ENCODE peak calls at places on chromosomes 13 and 19, in four cellular contexts. One of them, this sample, is unnamed.

GRCh38 chr19:30445385-30445784 is 73.2 kb downstream of the ZNF536 start:
- DNase-seq in H9: no peak
- DNase-seq in neuronal stem cell: no peak
- DNase-seq in H1: no peak
- DNase-seq in this sample: no peak

GRCh38 chr13:106400282-106400681 is 135.2 kb downstream of the EFNB2 start:
- DNase-seq in H9: no peak
- DNase-seq in neuronal stem cell: no peak
- DNase-seq in H1: no peak
- DNase-seq in this sample: no peak

GRCh38 chr19:21604351-21604926 is 99.0 kb downstream of the ZNF429 start:
- DNase-seq in H9: no peak
- DNase-seq in neuronal stem cell: no peak
- DNase-seq in H1: peak; percentile 52
- DNase-seq in this sample: peak; percentile 32

GRCh38 chr19:10104665-10105221 is 1.4 kb upstream of the PPAN start:
- DNase-seq in H9: no peak
- DNase-seq in neuronal stem cell: no peak
- DNase-seq in H1: no peak
- DNase-seq in this sample: no peak

GRCh38 chr13:49315036-49315565 is 67.4 kb downstream of the CDADC1 start:
- DNase-seq in H9: no peak
- DNase-seq in neuronal stem cell: no peak
- DNase-seq in H1: no peak
- DNase-seq in this sample: peak; percentile 54

GRCh38 chr13:85665286-85665685 is 133.9 kb downstream of the SLITRK6 start:
- DNase-seq in H9: no peak
- DNase-seq in neuronal stem cell: no peak
- DNase-seq in H1: no peak
- DNase-seq in this sample: peak; percentile 39

GRCh38 chr19:18541992-18542935 is 1.1 kb downstream of the FKBP8 start:
- DNase-seq in H9: peak; percentile 40
- DNase-seq in neuronal stem cell: no peak
- DNase-seq in H1: no peak
- DNase-seq in this sample: no peak

GRCh38 chr19:27776524-27776923 is 1436.4 kb downstream of the UQCRFS1 start:
- DNase-seq in H9: peak; percentile 4
- DNase-seq in neuronal stem cell: no peak
- DNase-seq in H1: no peak
- DNase-seq in this sample: no peak

GRCh38 chr13:81171065-81171647 is 830.2 kb upstream of the SPRY2 start:
- DNase-seq in H9: no peak
- DNase-seq in neuronal stem cell: peak; percentile 9
- DNase-seq in H1: no peak
- DNase-seq in this sample: peak; percentile 16

GRCh38 chr13:84570831-84571230 is 688.6 kb upstream of the SLITRK1 start:
- DNase-seq in H9: no peak
- DNase-seq in neuronal stem cell: no peak
- DNase-seq in H1: no peak
- DNase-seq in this sample: no peak

GRCh38 chr13:60146491-60146890 is 17.2 kb downstream of the DIAPH3 start:
- DNase-seq in H9: no peak
- DNase-seq in neuronal stem cell: no peak
- DNase-seq in H1: no peak
- DNase-seq in this sample: no peak

GRCh38 chr19:18975011-18975410 is 34.0 kb upstream of the HOMER3 start:
- DNase-seq in H9: no peak
- DNase-seq in neuronal stem cell: no peak
- DNase-seq in H1: no peak
- DNase-seq in this sample: peak; percentile 28

DNA sequence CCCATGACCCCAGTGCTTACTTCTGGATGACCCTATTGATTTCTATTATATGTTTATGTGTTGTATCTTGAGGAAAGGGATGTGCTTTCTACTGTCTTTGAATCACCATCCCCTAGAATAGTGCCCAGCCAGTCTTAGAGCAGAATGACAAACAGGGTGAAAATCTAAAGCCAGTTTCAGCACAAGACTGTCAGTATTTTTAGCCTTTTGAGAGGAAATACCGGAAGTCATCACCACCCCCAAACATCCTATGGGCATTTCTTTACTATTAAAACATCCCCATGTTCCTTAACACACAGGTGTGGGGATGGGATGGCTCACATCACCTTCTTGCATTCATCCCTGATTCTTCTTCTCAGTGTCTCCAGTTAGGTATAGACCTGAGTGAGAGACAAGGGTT is 52.1 kb upstream of the UBE2L5 start:
- DNase-seq in H9: no peak
- DNase-seq in neuronal stem cell: no peak
- DNase-seq in H1: no peak
- DNase-seq in this sample: no peak
- H3K14ac ChIP-seq in H9: no peak overlapping the region
- H3K14ac ChIP-seq in neuronal stem cell: no peak overlapping the region
- H3K14ac ChIP-seq in H1: no peak overlapping the region
- H3K14ac ChIP-seq in this sample: no peak overlapping the region

DNA sequence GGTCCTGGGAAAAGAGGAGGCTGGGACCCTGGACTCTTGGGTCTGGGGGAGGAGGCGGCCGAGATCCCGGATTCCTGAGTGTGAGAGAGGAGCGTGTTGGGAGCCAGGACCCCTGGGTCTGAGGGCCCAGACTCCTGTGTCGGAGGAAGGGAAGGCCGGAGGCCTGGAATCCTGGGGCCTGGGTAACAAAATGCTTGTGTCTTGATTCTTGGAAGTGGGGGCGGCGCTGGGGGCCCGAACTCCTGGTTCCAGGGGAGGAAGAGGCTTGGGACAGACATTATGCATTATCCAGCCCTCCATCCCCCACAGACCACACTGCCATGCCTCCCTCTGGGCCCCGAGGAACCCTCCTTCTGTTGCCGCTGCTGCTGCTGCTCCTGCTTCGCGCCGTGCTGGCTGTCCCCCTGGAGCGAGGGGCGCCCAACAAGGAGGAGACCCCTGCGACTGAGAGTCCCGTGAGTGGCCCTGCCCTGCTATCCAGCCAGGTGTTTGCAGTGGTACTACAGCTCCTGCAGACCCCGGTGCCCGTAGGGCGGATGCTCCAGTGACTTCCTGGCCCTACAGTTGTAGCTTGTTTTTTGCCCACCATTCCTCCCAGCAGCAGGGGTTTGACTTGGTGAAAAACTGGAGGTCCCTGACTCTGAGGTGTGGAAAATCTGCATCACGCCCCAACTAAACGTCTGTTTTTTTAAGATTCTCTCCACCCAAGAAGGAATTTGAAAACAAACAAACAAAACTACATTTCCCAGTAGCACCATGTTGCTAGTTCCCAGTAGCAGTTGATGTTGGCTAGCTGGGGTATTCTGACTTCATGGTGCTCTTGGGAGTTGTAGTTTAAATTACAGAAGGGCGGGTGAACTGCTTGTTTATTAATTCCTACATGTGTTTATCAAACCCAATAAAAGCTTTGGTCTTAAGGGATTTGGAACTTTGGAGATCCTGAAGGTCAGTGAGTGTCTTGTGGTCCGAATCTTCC is 653 bp downstream of the NUCB1 start:
- DNase-seq in H9: no peak
- DNase-seq in neuronal stem cell: no peak
- DNase-seq in H1: no peak
- DNase-seq in this sample: peak; percentile 32
- H4K8ac ChIP-seq in H9: no peak overlapping the region
- H4K8ac ChIP-seq in neuronal stem cell: no peak overlapping the region
- H4K8ac ChIP-seq in H1: peak overlapping the region; percentile 46
- H4K8ac ChIP-seq in this sample: peak overlapping the region; percentile 91

DNA sequence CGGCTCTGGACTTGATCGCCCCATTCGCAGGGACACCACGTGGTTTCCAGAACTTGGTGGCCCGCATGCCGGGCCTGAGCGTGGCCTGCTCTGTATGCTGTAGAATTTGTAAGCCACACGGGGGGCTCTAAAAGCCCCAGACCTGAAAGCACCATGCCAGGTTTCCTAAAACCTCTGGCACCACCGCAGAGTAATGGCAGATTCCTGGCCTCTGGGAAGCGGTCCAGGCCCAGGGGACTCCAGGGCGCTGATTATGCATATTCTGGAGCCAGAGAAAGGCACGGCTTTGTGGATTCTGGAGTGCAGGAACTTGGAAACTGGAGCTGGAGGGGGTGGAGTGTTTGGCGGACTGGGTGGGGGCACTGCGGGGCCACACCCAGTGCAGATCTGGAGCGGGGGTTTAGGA is 3.7 kb downstream of the FTL start:
- DNase-seq in H9: no peak
- DNase-seq in neuronal stem cell: no peak
- DNase-seq in H1: no peak
- DNase-seq in this sample: peak; percentile 71
- H3K23ac ChIP-seq in H9: no peak overlapping the region
- H3K23ac ChIP-seq in neuronal stem cell: no peak overlapping the region
- H3K23ac ChIP-seq in H1: no peak overlapping the region
- H3K23ac ChIP-seq in this sample: no peak overlapping the region

DNA sequence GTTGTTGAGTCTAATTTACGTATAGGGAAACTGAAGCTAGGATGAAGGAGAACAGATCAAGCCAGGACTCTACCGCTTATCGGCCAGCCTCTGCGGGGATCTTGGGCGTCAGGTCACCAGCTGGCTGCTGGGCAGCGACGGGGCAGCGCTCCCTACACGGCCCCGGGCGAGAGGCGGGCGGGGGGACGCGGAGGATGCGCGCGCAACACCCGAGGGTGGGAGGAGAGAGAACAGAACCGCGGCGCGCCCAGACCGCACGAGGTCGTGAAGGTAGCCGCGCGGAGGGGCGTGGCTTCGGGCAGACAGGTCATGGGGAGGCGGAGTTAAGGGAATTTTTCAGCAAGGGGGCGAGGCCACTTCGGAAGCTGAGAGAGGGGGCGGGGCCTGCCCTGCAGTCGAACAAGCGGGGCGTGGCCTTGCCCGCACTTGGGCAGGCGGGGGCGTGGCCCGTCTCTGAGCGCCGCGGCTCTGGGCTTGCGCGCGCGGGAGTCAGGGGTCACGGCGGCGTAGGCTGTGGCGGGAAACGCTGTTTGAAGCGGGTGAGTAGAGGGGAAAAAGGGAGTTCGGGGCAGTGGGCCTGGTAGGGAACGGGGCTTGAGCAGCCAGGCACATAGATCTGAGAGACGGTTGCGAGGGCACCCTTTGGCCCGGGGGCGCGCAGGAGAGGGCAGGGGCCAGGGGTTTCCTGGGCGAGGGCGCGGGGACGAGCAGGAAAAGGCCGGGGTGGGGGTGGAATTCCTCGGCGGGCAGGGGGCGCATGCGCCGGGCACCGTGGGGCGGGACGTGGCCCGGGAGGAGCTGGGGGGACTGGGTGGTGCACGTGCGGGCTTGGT is at the start of gene POLD1:
- DNase-seq in H9: peak; percentile 98
- DNase-seq in neuronal stem cell: peak; percentile 98
- DNase-seq in H1: peak; percentile 99
- DNase-seq in this sample: peak; percentile 97
- H3K14ac ChIP-seq in H9: peak within 1 kb of the TSS; percentile 96
- H3K14ac ChIP-seq in neuronal stem cell: peak within 1 kb of the TSS; percentile 31
- H3K14ac ChIP-seq in H1: no peak within 1 kb of the TSS
- H3K14ac ChIP-seq in this sample: no peak within 1 kb of the TSS

DNA sequence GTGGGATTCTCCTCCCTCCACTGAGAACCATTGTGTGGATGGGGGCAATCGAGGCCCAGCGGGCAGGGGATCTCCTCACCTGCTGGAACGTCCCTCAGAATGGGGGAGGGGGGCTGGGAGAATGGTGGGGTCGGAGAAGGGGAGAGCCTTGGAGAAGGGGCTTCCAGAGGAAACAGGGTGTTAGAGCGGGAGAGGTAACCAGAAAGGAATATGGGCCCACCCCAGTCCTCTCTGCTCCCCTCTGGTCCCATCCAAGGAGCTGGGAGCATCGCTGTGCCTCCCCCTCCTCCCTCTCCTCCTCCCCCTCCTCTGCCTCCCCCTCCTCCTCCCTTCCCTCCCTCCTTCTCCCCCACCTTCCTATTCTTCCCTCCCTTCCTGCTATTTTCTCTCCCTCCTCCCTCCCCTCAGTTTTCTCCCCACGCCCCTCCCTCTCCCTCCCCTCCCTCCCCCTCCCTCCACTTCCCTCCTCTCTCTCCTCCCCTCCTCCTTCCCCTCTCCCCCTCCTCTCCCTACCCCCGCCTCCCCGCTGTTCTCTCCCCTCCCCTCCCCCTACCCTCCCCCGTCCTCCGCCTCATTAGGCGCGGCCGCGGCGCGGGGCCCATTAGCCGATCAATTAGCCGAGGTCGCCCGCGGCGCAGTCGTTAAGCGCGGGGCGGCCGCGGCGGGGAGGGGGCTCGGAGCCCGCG is 15.5 kb downstream of the TLE5 start:
- DNase-seq in H9: peak; percentile 74
- DNase-seq in neuronal stem cell: peak; percentile 74
- DNase-seq in H1: peak; percentile 70
- DNase-seq in this sample: no peak
- H4K8ac ChIP-seq in H9: no peak overlapping the region
- H4K8ac ChIP-seq in neuronal stem cell: no peak overlapping the region
- H4K8ac ChIP-seq in H1: no peak overlapping the region
- H4K8ac ChIP-seq in this sample: no peak overlapping the region

GRCh38 chr13:97239306-97239705 is 17.2 kb downstream of the MBNL2 start:
- DNase-seq in H9: no peak
- DNase-seq in neuronal stem cell: no peak
- DNase-seq in H1: no peak
- DNase-seq in this sample: no peak
- H3K23ac ChIP-seq in H9: no peak overlapping the region
- H3K23ac ChIP-seq in neuronal stem cell: no peak overlapping the region
- H3K23ac ChIP-seq in H1: no peak overlapping the region
- H3K23ac ChIP-seq in this sample: no peak overlapping the region

DNA sequence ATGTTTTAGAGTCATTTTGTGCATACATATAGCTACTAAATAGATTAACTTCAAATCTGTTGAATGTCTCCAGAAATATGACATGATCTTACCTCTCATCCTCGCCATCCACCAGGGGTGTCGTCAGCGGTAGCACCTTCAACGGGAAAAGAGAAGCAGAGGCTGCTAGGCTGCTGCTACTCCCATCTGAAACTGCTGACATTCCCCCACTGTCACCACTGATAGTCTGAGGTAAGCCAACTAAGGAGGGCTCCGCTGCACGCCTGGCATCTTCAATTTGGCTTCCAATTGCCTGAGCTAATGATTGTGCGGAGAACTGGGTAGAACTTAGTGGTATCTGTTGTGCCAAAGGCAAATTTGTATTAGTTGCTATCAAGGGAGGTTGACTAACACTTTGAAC is 3.1 kb downstream of the TSC22D1 start:
- DNase-seq in H9: peak; percentile 37
- DNase-seq in neuronal stem cell: no peak
- DNase-seq in H1: no peak
- DNase-seq in this sample: no peak
- H3K14ac ChIP-seq in H9: no peak overlapping the region
- H3K14ac ChIP-seq in neuronal stem cell: no peak overlapping the region
- H3K14ac ChIP-seq in H1: no peak overlapping the region
- H3K14ac ChIP-seq in this sample: no peak overlapping the region

GRCh38 chr19:5691930-5692784 is 2.1 kb downstream of the RPL36 start:
- DNase-seq in H9: peak; percentile 42
- DNase-seq in neuronal stem cell: no peak
- DNase-seq in H1: no peak
- DNase-seq in this sample: peak; percentile 27

GRCh38 chr19:5691205-5691929 is 1.3 kb downstream of the RPL36 start:
- DNase-seq in H9: peak; percentile 37
- DNase-seq in neuronal stem cell: no peak
- DNase-seq in H1: no peak
- DNase-seq in this sample: peak; percentile 47

GRCh38 chr19:5690955-5691204 is 785 bp downstream of the RPL36 start:
- DNase-seq in H9: no peak
- DNase-seq in neuronal stem cell: no peak
- DNase-seq in H1: no peak
- DNase-seq in this sample: no peak

GRCh38 chr19:5692785-5693194 is 2.7 kb downstream of the RPL36 start:
- DNase-seq in H9: peak; percentile 30
- DNase-seq in neuronal stem cell: no peak
- DNase-seq in H1: no peak
- DNase-seq in this sample: peak; percentile 16

GRCh38 chr19:5690125-5690954 is at the start of gene RPL36:
- DNase-seq in H9: peak; percentile 98
- DNase-seq in neuronal stem cell: peak; percentile 97
- DNase-seq in H1: peak; percentile 100
- DNase-seq in this sample: peak; percentile 95
- H4K8ac ChIP-seq in H9: no peak within 1 kb of the TSS
- H4K8ac ChIP-seq in neuronal stem cell: no peak within 1 kb of the TSS
- H4K8ac ChIP-seq in H1: peak within 1 kb of the TSS; percentile 98
- H4K8ac ChIP-seq in this sample: peak within 1 kb of the TSS; percentile 62

This sample was measured in mesenchymal stem cell.